ENCODE peak calls at places on chromosomes 1 and 21, in seven cellular contexts. One of them, this sample, is unnamed.
A peak's percentile ranks its signal among the peaks of the same experiment; 100 is the strongest.

GRCh38 chr1:163361123-163361934 is 39.6 kb downstream of the NUF2 start:
- DNase-seq in T-cell: no peak
- DNase-seq in Panc1: no peak
- DNase-seq in PC-3: peak; percentile 60
- DNase-seq in astrocyte of the spinal cord: no peak
- DNase-seq in effector CD4-positive, alpha-beta T cell: no peak
- DNase-seq in GM10248: peak; percentile 4
- DNase-seq in this sample: peak; percentile 30

GRCh38 chr1:119702384-119702783 is 9.3 kb upstream of the PHGDH start:
- DNase-seq in astrocyte of the spinal cord: peak; percentile 45
- DNase-seq in effector CD4-positive, alpha-beta T cell: no peak
- DNase-seq in GM10248: no peak
- DNase-seq in T-cell: no peak
- DNase-seq in PC-3: peak; percentile 77
- DNase-seq in Panc1: no peak
- DNase-seq in this sample: no peak

GRCh38 chr1:234998174-234998741 is 130.4 kb downstream of the TOMM20 start:
- DNase-seq in Panc1: peak; percentile 83
- DNase-seq in PC-3: peak; percentile 91
- DNase-seq in GM10248: no peak
- DNase-seq in T-cell: no peak
- DNase-seq in effector CD4-positive, alpha-beta T cell: no peak
- DNase-seq in astrocyte of the spinal cord: peak; percentile 80
- DNase-seq in this sample: peak; percentile 91

GRCh38 chr1:78145105-78145580 is 99.4 kb downstream of the GIPC2 start:
- DNase-seq in PC-3: peak; percentile 85
- DNase-seq in Panc1: peak; percentile 43
- DNase-seq in effector CD4-positive, alpha-beta T cell: peak; percentile 8
- DNase-seq in GM10248: peak; percentile 42
- DNase-seq in astrocyte of the spinal cord: peak; percentile 85
- DNase-seq in T-cell: no peak
- DNase-seq in this sample: peak; percentile 79

GRCh38 chr1:210151063-210151672 is 81.4 kb upstream of the SERTAD4 start:
- DNase-seq in T-cell: no peak
- DNase-seq in PC-3: no peak
- DNase-seq in Panc1: no peak
- DNase-seq in effector CD4-positive, alpha-beta T cell: no peak
- DNase-seq in GM10248: no peak
- DNase-seq in astrocyte of the spinal cord: no peak
- DNase-seq in this sample: no peak

GRCh38 chr1:202625416-202626360 is 84.6 kb downstream of the SYT2 start:
- DNase-seq in GM10248: peak; percentile 84
- DNase-seq in PC-3: peak; percentile 53
- DNase-seq in astrocyte of the spinal cord: peak; percentile 57
- DNase-seq in Panc1: peak; percentile 12
- DNase-seq in T-cell: peak; percentile 34
- DNase-seq in effector CD4-positive, alpha-beta T cell: peak; percentile 36
- DNase-seq in this sample: peak; percentile 48

GRCh38 chr1:172254521-172255222 is 165.8 kb upstream of the C1orf105 start:
- DNase-seq in Panc1: peak; percentile 66
- DNase-seq in effector CD4-positive, alpha-beta T cell: no peak
- DNase-seq in GM10248: no peak
- DNase-seq in PC-3: peak; percentile 98
- DNase-seq in astrocyte of the spinal cord: peak; percentile 95
- DNase-seq in T-cell: no peak
- DNase-seq in this sample: peak; percentile 77

GRCh38 chr1:224623310-224623714 is 7.2 kb downstream of the CNIH3 start:
- DNase-seq in Panc1: peak; percentile 64
- DNase-seq in PC-3: peak; percentile 63
- DNase-seq in effector CD4-positive, alpha-beta T cell: no peak
- DNase-seq in T-cell: no peak
- DNase-seq in GM10248: no peak
- DNase-seq in astrocyte of the spinal cord: peak; percentile 79
- DNase-seq in this sample: no peak

GRCh38 chr21:32726742-32727477 is 903 bp downstream of the SYNJ1 start:
- DNase-seq in Panc1: no peak
- DNase-seq in GM10248: peak; percentile 10
- DNase-seq in effector CD4-positive, alpha-beta T cell: no peak
- DNase-seq in PC-3: peak; percentile 28
- DNase-seq in astrocyte of the spinal cord: peak; percentile 26
- DNase-seq in T-cell: no peak
- DNase-seq in this sample: peak; percentile 38

GRCh38 chr1:46183119-46183842 is 7.0 kb upstream of the P3R3URF start:
- DNase-seq in Panc1: peak; percentile 99
- DNase-seq in PC-3: peak; percentile 100
- DNase-seq in GM10248: no peak
- DNase-seq in astrocyte of the spinal cord: peak; percentile 93
- DNase-seq in effector CD4-positive, alpha-beta T cell: no peak
- DNase-seq in T-cell: no peak
- DNase-seq in this sample: peak; percentile 99

GRCh38 chr1:212612251-212612961 is 3.8 kb downstream of the ATF3 start:
- DNase-seq in PC-3: no peak
- DNase-seq in Panc1: no peak
- DNase-seq in astrocyte of the spinal cord: no peak
- DNase-seq in effector CD4-positive, alpha-beta T cell: no peak
- DNase-seq in T-cell: no peak
- DNase-seq in GM10248: no peak
- DNase-seq in this sample: peak; percentile 41